ENCODE peak calls at places on chromosomes 3 and 15, in four cellular contexts. L, X, H and Z are unnamed samples.

GRCh38 chr3:45760878-45761711 is 35.2 kb downstream of the SLC6A20 start:
- DNase-seq in L (peak), X (peak), H (no peak), Z (peak)

GRCh38 chr3:175057406-175057805 is 198.3 kb downstream of the NAALADL2 start:
- DNase-seq in L (no peak), X (peak), H (no peak), Z (no peak)

GRCh38 chr15:66830358-66830757 is 128.3 kb downstream of the SMAD6 start:
- DNase-seq in L (peak), X (peak), H (no peak), Z (peak)

GRCh38 chr3:14123308-14124222 is 1.1 kb downstream of the CHCHD4 start:
- DNase-seq in L (peak), X (no peak), H (peak), Z (no peak)

GRCh38 chr3:136750209-136750921 is 1.8 kb downstream of the STAG1 start:
- DNase-seq in L (peak), X (peak), H (no peak), Z (peak)

GRCh38 chr3:17639765-17640164 is 102.7 kb downstream of the TBC1D5 start:
- DNase-seq in L (peak), X (peak), H (no peak), Z (peak)

GRCh38 chr3:170809021-170809974 is 60.7 kb downstream of the RPL22L1 start:
- DNase-seq in L (peak), X (peak), H (no peak), Z (peak)

GRCh38 chr15:94840794-94841587 is 609.6 kb downstream of the MCTP2 start:
- DNase-seq in L (peak), X (peak), H (no peak), Z (peak)

GRCh38 chr3:159781867-159782266 is 206.8 kb upstream of the IL12A start:
- DNase-seq in L (no peak), X (no peak), H (no peak), Z (no peak)

GRCh38 chr15:51076898-51077564 is 17.7 kb downstream of the TNFAIP8L3 start:
- DNase-seq in L (peak), X (peak), H (no peak), Z (peak)

GRCh38 chr3:98855811-98856400 is 45.6 kb downstream of the DCBLD2 start:
- DNase-seq in L (peak), X (peak), H (no peak), Z (peak)

GRCh38 chr15:101104186-101104585 is 147.7 kb downstream of the CHSY1 start:
- DNase-seq in L (no peak), X (no peak), H (no peak), Z (no peak)

DNA sequence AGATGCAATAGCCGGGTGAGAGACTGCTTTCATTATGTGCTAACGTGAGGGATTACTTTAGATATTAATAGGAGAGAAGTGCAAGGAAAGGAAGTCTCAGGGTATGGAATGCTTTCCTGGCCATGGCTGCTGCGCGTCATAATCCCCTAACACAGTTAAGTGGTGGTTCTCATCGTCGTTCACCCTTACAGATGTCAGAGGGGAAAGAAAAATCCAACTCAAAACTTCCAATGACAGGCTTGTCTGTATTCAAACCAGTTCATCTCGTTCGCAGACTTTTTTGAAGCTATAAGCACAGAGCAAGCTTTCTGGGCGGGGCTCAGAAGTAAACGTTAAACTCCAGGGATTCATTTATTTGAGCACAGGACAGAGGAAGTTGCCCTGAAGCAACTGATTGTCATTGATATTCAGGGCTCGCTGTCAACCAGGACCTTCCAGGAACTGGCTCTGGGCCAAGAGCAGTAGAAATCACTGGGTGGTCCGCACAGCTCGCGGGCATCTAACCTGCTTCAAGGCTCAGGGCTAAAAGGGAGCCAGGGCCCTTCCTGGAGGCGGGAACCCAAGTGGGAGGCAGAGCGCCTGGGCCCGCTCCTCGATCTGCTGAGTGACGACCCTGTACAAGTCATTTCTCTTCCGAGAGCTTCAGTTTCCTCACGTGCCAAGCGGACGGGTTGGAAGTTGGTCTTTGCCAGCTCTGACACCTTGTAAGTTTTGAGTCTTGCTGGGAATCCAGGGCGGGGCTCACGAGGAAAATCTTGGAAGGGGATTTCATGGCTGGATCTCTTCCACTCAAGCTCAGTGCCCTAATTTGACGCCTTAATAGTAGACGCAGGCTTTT is 1.1 kb upstream of the LPP start:
- DNase-seq in L (peak), X (peak), H (no peak), Z (no peak)
- H3K4me3 ChIP-seq in L (peak), X (peak), H (peak), Z (peak)

DNA sequence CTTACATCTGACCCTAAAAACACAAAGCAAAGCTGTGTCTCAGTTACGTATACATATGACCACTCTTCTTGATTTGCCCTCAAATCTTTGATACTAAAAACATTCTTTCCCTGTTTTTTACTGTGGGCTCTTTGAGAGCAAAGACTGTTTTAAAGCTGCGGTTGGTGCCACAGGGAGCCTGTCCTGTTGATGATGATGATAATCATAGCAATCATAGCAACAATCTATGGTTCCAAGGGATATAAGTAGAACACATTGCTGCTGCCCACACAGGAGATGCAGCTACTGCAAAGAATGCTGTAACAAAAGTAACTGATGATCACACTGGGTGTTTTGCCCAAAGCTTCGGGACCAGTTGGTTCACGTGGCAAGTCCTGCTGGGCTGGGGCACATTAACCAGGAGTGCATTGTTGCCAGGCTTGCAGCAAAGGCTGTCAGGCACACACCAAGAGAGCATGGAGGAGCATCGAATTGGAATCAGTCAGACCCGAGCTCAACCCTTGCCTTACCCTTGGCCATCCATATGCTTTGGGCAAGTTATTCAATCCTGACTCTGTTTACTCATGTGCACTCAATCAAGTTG is 131.4 kb upstream of the EIF1B start:
- DNase-seq in L (no peak), X (no peak), H (no peak), Z (no peak)
- TF ChIP-seq CTCF in L (no peak), X (no peak), H (no peak), Z (no peak)

GRCh38 chr3:82342521-82342920 is 581.1 kb upstream of the GBE1 start:
- DNase-seq in L (no peak), X (no peak), H (no peak), Z (no peak)
- H3K4me3 ChIP-seq in L (no peak), X (no peak), H (no peak), Z (no peak)

GRCh38 chr15:38253448-38253847 is 812 bp downstream of the SPRED1 start:
- DNase-seq in L (peak), X (peak), H (no peak), Z (peak)

GRCh38 chr15:38254065-38254883 is 1.6 kb downstream of the SPRED1 start:
- DNase-seq in L (peak), X (peak), H (no peak), Z (peak)

GRCh38 chr15:38252481-38253311 is at the start of gene SPRED1:
- DNase-seq in L (peak), X (peak), H (no peak), Z (no peak)

GRCh38 chr15:38255690-38256089 is 3.1 kb downstream of the SPRED1 start:
- DNase-seq in L (no peak), X (no peak), H (no peak), Z (no peak)

DNA sequence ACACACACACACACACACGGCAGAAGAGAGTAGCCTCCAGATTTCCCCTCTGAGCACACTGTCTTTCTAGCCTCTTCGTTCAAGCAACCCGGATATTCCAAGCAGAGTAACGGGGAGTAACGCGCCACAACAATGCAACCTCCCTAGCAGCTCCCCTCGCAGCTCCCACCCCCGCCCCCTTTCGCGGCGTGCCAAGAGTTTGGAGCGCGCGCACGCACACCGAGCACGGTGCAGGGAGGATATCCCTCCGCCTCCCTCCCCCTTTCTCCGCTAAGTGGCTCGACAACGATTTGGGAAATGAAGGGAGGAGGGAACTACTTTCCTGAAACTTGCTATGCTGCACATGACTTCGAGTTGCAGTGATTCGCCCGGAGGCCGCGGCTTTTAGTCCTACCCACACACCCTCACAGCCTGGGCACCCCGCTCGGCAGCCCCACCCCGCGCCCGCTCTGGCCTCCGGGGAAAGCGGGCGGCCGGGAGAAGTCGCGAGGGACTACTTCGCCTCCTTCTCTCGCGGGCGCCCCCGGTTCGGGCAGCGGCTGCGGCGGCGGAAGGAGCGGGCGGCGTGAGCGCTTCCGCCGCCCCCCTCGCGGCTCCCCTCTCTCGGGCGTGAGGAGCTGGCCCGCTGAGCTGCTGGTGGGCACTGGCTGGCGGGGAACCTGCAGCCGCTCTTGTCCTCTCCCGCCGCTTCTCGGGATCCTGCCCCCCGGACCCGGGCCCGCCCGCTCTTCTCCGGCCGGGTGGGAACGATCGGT is 733 bp upstream of the SPRED1 start:
- DNase-seq in L (peak), X (peak), H (peak), Z (peak)
- TF ChIP-seq CTCF in L (no peak), X (no peak), H (no peak), Z (no peak)

DNA sequence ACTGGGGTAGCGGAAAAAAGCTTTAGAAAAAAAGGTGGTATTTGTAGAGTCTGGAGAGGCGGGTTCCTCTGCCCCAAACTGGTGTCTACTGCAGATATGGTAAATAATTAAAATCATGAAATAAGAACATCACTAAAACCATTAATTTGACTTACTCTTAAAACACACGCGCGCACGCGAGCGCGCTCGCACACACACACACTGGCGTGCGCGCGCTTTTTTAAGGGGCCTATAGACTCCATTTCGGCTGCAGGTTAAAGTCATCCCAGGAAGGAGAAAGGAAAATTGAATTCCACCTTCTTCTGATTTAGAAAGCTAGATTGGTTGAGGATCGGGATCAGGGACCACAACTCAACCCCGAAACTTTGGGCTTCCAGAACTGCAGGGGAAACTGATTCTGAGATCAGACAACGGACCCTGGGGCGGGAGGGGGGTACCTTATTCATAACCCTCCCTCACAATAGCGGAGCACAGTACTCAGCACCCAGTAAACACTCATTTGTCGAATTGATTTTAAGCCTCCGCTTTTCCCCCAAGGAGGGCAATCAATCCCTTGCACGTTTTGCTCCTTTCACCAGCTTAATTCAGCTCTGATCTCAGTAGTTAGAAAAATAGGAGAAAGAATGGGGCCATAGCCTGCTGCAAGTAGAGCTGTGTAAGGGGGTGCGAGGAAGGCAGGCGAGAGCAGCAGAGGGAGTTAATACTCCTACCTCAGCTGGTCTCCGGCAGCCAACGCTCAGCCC is 510 bp upstream of the LRRC3B start:
- DNase-seq in L (no peak), X (no peak), H (no peak), Z (no peak)
- H3K4me3 ChIP-seq in L (no peak), X (no peak), H (peak), Z (no peak)

GRCh38 chr3:141415959-141416358 is 47.7 kb downstream of the ZBTB38 start:
- DNase-seq in L (no peak), X (peak), H (no peak), Z (no peak)
- TF ChIP-seq CTCF in L (no peak), X (no peak), H (no peak), Z (no peak)

DNA sequence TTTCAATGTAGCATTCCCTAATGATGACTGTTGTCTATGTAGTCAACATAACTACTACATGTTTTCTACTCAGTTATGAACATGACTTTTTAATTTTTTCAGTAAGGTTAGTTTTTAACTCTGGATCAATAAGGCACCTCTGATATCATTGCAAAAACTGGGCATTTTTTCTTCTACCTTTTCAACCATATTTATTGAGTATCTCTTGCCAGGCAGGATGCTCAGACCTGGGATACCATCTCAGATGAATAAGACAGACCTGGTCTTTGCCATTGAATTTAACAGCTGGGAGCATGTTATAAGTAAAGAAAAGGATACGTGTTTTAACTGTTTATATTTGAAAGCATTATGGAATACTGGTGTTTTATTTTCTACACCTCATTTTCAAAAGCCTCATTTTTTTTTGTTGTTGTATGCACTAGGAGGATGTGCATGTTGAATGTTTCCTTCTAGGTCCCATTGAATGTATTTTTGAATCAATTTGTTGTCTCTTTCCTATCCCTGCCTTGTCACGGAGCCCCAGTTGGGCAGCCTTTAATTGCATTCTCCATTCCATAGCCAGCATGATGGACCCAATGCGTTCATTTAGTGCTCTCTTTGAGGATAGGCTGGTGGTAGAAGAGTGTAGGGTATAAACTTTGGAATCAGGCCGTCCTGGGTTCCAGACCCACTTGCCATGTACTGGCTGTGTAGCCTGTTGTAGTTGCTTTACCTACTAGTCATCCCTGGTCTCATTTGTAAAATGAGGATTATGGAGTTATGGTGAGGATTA is 3.7 kb downstream of the TGFBR2 start:
- DNase-seq in L (no peak), X (no peak), H (no peak), Z (no peak)
- H3K4me3 ChIP-seq in L (peak), X (no peak), H (peak), Z (peak)

GRCh38 chr15:30990036-30990435 is 1.4 kb downstream of the MTMR10 start:
- DNase-seq in L (no peak), X (no peak), H (no peak), Z (no peak)
- TF ChIP-seq CTCF in L (peak), X (peak), H (no peak), Z (no peak)